ENCODE peak calls at places on chromosomes 11 and 22, in nine cellular contexts. O is SJSA1, R is adrenal gland, F is AG04450, C is suprapubic skin, X is right lobe of liver, S is K562, W is fibroblast of lung, T is mammary epithelial cell. E is an unnamed sample. For H3K9me3, the result is how much of the 10 kb centered on the place peaks cover.

GRCh38 chr11:73759520-73760065 is 1.3 kb downstream of the RAB6A start:
- DNase-seq in X (no peak), S (no peak), F (no peak), W (peak), R (no peak), O (no peak), T (no peak), C (no peak), E (no peak)

GRCh38 chr11:62108971-62109391 is 14.8 kb upstream of the INCENP start:
- DNase-seq in W (peak), F (no peak), R (no peak), T (peak), C (no peak), X (no peak), S (no peak), O (peak), E (no peak)

GRCh38 chr11:78539566-78539965 is 35.1 kb downstream of the NARS2 start:
- DNase-seq in C (no peak), O (no peak), R (no peak), S (no peak), T (no peak), F (peak), W (no peak), X (no peak), E (no peak)

GRCh38 chr11:88354909-88355308 is 17.4 kb upstream of the CTSC start:
- DNase-seq in T (no peak), C (no peak), X (no peak), W (no peak), S (no peak), O (no peak), R (no peak), F (no peak), E (no peak)

GRCh38 chr22:45977551-45978274 is 751 bp upstream of the WNT7B start:
- DNase-seq in R (no peak), X (no peak), W (no peak), O (no peak), C (no peak), S (no peak), F (no peak), T (no peak), E (no peak)

GRCh38 chr11:119343726-119344125 is 2.8 kb downstream of the MFRP start:
- DNase-seq in S (no peak), O (no peak), R (no peak), T (no peak), C (no peak), X (no peak), W (no peak), F (no peak), E (no peak)

GRCh38 chr11:9741260-9741659 is 77.4 kb downstream of the SWAP70 start:
- DNase-seq in R (no peak), O (no peak), X (no peak), T (no peak), F (no peak), S (no peak), W (no peak), C (no peak), E (no peak)

GRCh38 chr11:73463359-73463758 is 87.2 kb downstream of the RELT start:
- DNase-seq in T (peak), F (peak), S (no peak), X (no peak), R (no peak), W (peak), O (no peak), C (no peak), E (no peak)

GRCh38 chr11:134951305-134951700 is 539.3 kb upstream of the B3GAT1 start:
- DNase-seq in O (peak), S (no peak), W (peak), R (no peak), C (no peak), T (no peak), X (no peak), F (peak), E (no peak)

GRCh38 chr11:955154-956049 is 29.7 kb downstream of the AP2A2 start:
- DNase-seq in S (no peak), C (no peak), R (no peak), O (no peak), F (no peak), T (no peak), X (no peak), W (no peak), E (no peak)

GRCh38 chr11:2747236-2748015 is 47.6 kb upstream of the KCNQ1OT1 start:
- DNase-seq in T (no peak), F (no peak), X (no peak), R (peak), S (peak), O (no peak), W (no peak), C (peak), E (peak)

GRCh38 chr22:44827666-44828065 is 75.3 kb downstream of the ARHGAP8 start:
- DNase-seq in W (no peak), T (no peak), F (no peak), O (no peak), R (no peak), C (no peak), X (no peak), S (no peak), E (no peak)

GRCh38 chr11:84993386-84993785 is 633.8 kb downstream of the DLG2 start:
- DNase-seq in C (no peak), T (peak), X (no peak), S (no peak), R (no peak), W (peak), F (no peak), O (no peak), E (no peak)

GRCh38 chr11:47948137-47948536 is 32.2 kb upstream of the PTPRJ start:
- DNase-seq in R (no peak), F (no peak), O (no peak), C (no peak), S (peak), W (peak), T (no peak), X (no peak), E (no peak)

GRCh38 chr22:26573026-26573662 is 16.8 kb downstream of the TPST2 start:
- DNase-seq in T (no peak), R (peak), C (no peak), F (no peak), S (no peak), O (no peak), X (peak), W (peak), E (peak)

GRCh38 chr11:75350743-75351540 is 519 bp downstream of the ARRB1 start:
- DNase-seq in T (no peak), F (no peak), R (peak), O (no peak), S (peak), W (peak), X (peak), C (peak), E (peak)

GRCh38 chr22:27918351-27919221 is 470 bp downstream of the PITPNB start:
- DNase-seq in O (peak), F (no peak), X (peak), T (peak), S (peak), W (peak), C (peak), R (peak), E (peak)

GRCh38 chr22:24417901-24418641 is 9.3 kb upstream of the ADORA2A start:
- DNase-seq in F (no peak), S (no peak), W (no peak), X (no peak), T (no peak), C (no peak), O (no peak), R (no peak), E (no peak)

GRCh38 chr22:49369726-49370717 is 457.7 kb downstream of the BRD1 start:
- DNase-seq in R (no peak), S (no peak), T (no peak), F (no peak), W (no peak), X (no peak), O (peak), C (peak), E (no peak)

GRCh38 chr11:6646040-6646439 is 9.6 kb downstream of the DCHS1 start:
- DNase-seq in T (no peak), S (peak), C (no peak), X (no peak), W (peak), O (no peak), F (peak), R (peak), E (peak)

GRCh38 chr11:44595964-44596381 is 30.5 kb downstream of the CD82 start:
- DNase-seq in X (peak), T (no peak), O (no peak), W (peak), C (no peak), S (no peak), F (no peak), R (peak), E (peak)

GRCh38 chr11:65129649-65130441 is 4.5 kb downstream of the SYVN1 start:
- DNase-seq in O (no peak), C (peak), F (no peak), S (no peak), R (no peak), X (peak), T (no peak), W (no peak), E (no peak)

GRCh38 chr22:23219787-23220484 is 39.6 kb downstream of the BCR start:
- DNase-seq in S (peak), X (peak), C (no peak), O (peak), T (peak), W (peak), F (no peak), R (peak), E (peak)

GRCh38 chr11:107078375-107078774 is 60.1 kb upstream of the GUCY1A2 start:
- DNase-seq in W (no peak), O (no peak), X (no peak), C (no peak), T (no peak), S (no peak), R (no peak), F (no peak), E (no peak)

GRCh38 chr11:14768789-14769188 is 123.2 kb downstream of the CYP2R1 start:
- DNase-seq in O (no peak), X (no peak), W (no peak), T (no peak), F (no peak), S (no peak), C (no peak), R (no peak), E (no peak)

GRCh38 chr22:40088818-40089217 is 88.9 kb upstream of the TNRC6B start:
- DNase-seq in R (no peak), O (no peak), F (no peak), S (no peak), W (no peak), C (no peak), T (no peak), X (no peak), E (no peak)

GRCh38 chr11:69899957-69900821 is 81.0 kb upstream of the FGF3 start:
- DNase-seq in W (peak), T (no peak), S (peak), R (peak), C (no peak), X (peak), O (no peak), F (no peak), E (peak)

DNA sequence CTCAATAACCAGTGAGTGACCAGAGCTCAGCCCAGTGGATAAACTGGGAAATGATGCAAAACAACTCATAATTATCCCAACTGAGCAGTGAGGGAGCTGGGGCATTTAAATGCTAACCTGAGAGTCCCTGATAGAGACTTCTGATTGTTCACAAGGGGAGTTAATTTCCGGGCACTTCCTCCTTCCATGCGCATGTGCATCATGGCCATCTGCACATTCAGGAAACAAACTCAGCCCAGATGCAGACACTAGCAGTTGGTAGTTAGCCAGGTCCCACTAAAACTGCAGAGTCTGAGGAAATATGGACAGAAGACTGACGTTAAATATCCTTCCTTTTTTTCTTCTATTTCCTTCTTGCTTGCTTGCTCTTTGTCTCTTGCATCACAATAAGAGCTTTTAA is 852.1 kb upstream of the LRRC4C start:
- DNase-seq in S (no peak), O (no peak), X (no peak), R (no peak), T (no peak), W (no peak), C (no peak), F (no peak), E (no peak)
- H3K9me3 ChIP-seq in S (under half), O (under half), X (under half), R (under half), T (under half), W (under half), C (under half), F (under half), E (under half)

GRCh38 chr22:47334596-47334995 is 572.1 kb downstream of the TBC1D22A start:
- DNase-seq in R (no peak), W (no peak), F (no peak), T (no peak), X (no peak), S (no peak), O (no peak), C (no peak), E (no peak)
- H3K9me3 ChIP-seq in R (under half), W (under half), F (under half), T (under half), X (under half), S (under half), O (under half), C (under half), E (under half)

DNA sequence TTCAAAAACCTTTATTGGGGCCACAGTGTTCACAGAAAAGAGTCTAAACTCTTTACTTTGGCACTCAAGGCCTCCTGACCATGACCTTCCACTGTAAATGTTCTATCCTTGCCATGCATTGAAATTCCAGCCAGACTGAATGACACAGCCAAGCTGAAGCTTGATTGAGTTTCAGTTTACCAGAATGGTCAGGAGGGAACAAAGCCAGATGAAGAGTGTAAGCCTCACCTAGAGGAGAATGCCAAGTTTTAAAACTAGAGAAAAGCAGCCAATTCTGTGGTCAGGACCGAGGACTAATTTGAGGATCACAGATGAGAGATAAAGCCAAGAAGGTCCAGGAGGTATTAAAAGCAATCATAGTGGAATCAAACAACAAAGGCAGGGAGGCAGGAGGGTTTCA is 215.3 kb downstream of the KCNA4 start:
- DNase-seq in O (no peak), R (no peak), S (no peak), F (no peak), W (peak), C (no peak), X (no peak), T (no peak), E (no peak)
- H3K9me3 ChIP-seq in O (under half), R (under half), S (under half), F (under half), W (under half), C (under half), X (under half), T (under half), E (under half)

DNA sequence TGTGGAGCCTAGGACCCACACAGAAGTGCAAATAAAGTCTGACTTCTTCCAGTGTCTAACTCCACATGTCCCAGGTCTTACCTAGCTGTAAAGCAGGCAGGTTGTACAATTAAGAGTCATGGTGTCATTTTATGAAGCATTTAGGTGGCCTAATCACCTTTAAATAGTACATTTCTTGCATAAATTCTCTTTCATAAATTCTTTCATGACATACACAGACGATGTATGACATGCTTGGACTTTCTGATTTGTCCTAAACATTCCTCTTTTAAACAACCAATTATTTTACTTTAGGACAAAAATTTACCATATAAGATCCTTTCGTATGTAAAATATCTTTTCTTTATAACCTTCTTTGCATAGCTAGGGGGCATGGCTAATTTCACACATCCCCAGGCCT is 31.3 kb downstream of the TSKU start:
- DNase-seq in R (no peak), W (no peak), T (no peak), X (no peak), F (no peak), S (no peak), O (no peak), C (no peak), E (no peak)
- H3K9me3 ChIP-seq in R (under half), W (under half), T (under half), X (under half), F (under half), S (under half), O (under half), C (under half), E (under half)

GRCh38 chr22:16699336-16699735 is 106.7 kb upstream of the CCT8L2 start:
- DNase-seq in T (no peak), S (no peak), W (no peak), F (no peak), X (no peak), R (no peak), C (no peak), O (no peak), E (no peak)
- H3K9me3 ChIP-seq in T (under half), S (under half), W (under half), F (under half), X (under half), R (under half), C (under half), O (under half), E (under half)

DNA sequence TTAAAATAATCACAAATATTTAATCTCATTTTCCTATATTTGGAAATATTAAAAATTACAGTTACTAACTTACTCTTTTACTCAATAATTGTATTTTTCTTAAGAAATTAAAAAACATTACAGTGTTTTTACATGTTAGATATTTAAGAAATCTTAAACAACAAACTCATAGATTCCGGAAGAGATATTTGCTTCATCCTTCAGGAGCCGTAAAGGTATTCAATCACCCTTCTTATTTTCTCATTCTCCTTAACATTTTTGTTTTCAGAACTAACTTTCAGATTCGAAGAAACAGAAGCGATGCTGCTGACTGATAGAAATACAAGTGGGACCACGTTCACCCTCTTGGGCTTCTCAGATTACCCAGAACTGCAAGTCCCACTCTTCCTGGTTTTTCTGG is at the start of gene OR5D18:
- DNase-seq in F (no peak), W (no peak), C (no peak), O (no peak), X (no peak), T (no peak), R (no peak), S (no peak), E (no peak)
- H3K9me3 ChIP-seq in F (under half), W (under half), C (under half), O (under half), X (under half), T (under half), R (under half), S (under half), E (under half)

GRCh38 chr11:31805629-31806185 is 5.4 kb downstream of the PAX6 start:
- DNase-seq in R (no peak), S (no peak), F (no peak), X (no peak), T (no peak), O (no peak), W (peak), C (peak), E (no peak)
- H3K9me3 ChIP-seq in R (under half), S (under half), F (under half), X (under half), T (under half), O (under half), W (under half), C (under half), E (under half)

E was measured in right cardiac atrium.